ENCODE peak calls at places on chromosome 4, in nine cellular contexts. G is NB4, P is mesothelial cell of epicardium, L is cardiac fibroblast, T is fibroblast of lung, V is progenitor cell of endocrine pancreas, K is C1 segment of cervical spinal cord, E is HEK293T, S is astrocyte of the spinal cord. X is an unnamed sample.

GRCh38 chr4:14178421-14178820 is 550.9 kb upstream of the BOD1L1 start:
- DNase-seq in G (no peak), P (no peak), L (peak), T (peak), V (no peak), K (no peak), E (no peak), S (peak), X (no peak)

GRCh38 chr4:173529505-173530325 is at the start of gene HAND2:
- DNase-seq in G (no peak), P (peak), L (peak), T (peak), V (no peak), K (no peak), E (peak), S (no peak), X (peak)

GRCh38 chr4:76956961-76957738 is 7.6 kb downstream of the SEPTIN11 start:
- DNase-seq in G (no peak), P (no peak), L (no peak), T (no peak), V (no peak), K (no peak), E (no peak), S (no peak), X (no peak)

GRCh38 chr4:140012688-140013087 is 141.3 kb downstream of the MAML3 start:
- DNase-seq in G (peak), P (no peak), L (peak), T (peak), V (no peak), K (peak), E (peak), S (peak), X (peak)

GRCh38 chr4:127505203-127505602 is 127.6 kb upstream of the INTU start:
- DNase-seq in G (no peak), P (peak), L (peak), T (peak), V (no peak), K (no peak), E (no peak), S (peak), X (peak)

GRCh38 chr4:88291003-88291402 is 6.6 kb upstream of the PPM1K start:
- DNase-seq in G (no peak), P (no peak), L (peak), T (peak), V (no peak), K (no peak), E (peak), S (peak), X (no peak)

GRCh38 chr4:155667538-155668511 is 1.2 kb downstream of the GUCY1A1 start:
- DNase-seq in G (no peak), P (peak), L (peak), T (peak), V (peak), K (peak), E (peak), S (peak), X (peak)

GRCh38 chr4:159352609-159353008 is 249.7 kb downstream of the RAPGEF2 start:
- DNase-seq in G (no peak), P (no peak), L (no peak), T (no peak), V (no peak), K (no peak), E (no peak), S (no peak), X (no peak)

GRCh38 chr4:87574996-87575395 is 33.3 kb upstream of the DSPP start:
- DNase-seq in G (no peak), P (no peak), L (peak), T (no peak), V (no peak), K (no peak), E (no peak), S (no peak), X (no peak)

GRCh38 chr4:7402526-7402925 is 32.2 kb downstream of the PSAPL1 start:
- DNase-seq in G (no peak), P (no peak), L (no peak), T (peak), V (no peak), K (no peak), E (no peak), S (no peak), X (no peak)

GRCh38 chr4:169174247-169174646 is 96.5 kb downstream of the SH3RF1 start:
- DNase-seq in G (no peak), P (no peak), L (no peak), T (no peak), V (no peak), K (no peak), E (no peak), S (no peak), X (no peak)

GRCh38 chr4:90074322-90074886 is 52.8 kb upstream of the CCSER1 start:
- DNase-seq in G (no peak), P (no peak), L (no peak), T (no peak), V (no peak), K (no peak), E (no peak), S (no peak), X (no peak)

GRCh38 chr4:138158746-138159297 is 83.3 kb downstream of the SLC7A11 start:
- DNase-seq in G (no peak), P (no peak), L (peak), T (peak), V (no peak), K (no peak), E (no peak), S (peak), X (no peak)

GRCh38 chr4:154416183-154416543 is 75.4 kb downstream of the DCHS2 start:
- DNase-seq in G (no peak), P (no peak), L (peak), T (peak), V (no peak), K (no peak), E (peak), S (no peak), X (peak)

GRCh38 chr4:128862608-128863313 is 53.3 kb downstream of the JADE1 start:
- DNase-seq in G (no peak), P (no peak), L (no peak), T (no peak), V (no peak), K (no peak), E (no peak), S (no peak), X (no peak)

GRCh38 chr4:54657194-54657555 is 582 bp upstream of the KIT start:
- DNase-seq in G (no peak), P (no peak), L (no peak), T (no peak), V (peak), K (no peak), E (no peak), S (no peak), X (peak)

GRCh38 chr4:7103599-7104365 is 35.9 kb upstream of the GRPEL1 start:
- DNase-seq in G (no peak), P (no peak), L (no peak), T (no peak), V (no peak), K (no peak), E (no peak), S (no peak), X (no peak)

GRCh38 chr4:48779095-48779997 is 733 bp downstream of the FRYL start:
- DNase-seq in G (peak), P (peak), L (peak), T (peak), V (peak), K (peak), E (peak), S (peak), X (peak)

GRCh38 chr4:39124885-39125599 is 57.3 kb upstream of the WDR19 start:
- DNase-seq in G (no peak), P (no peak), L (no peak), T (no peak), V (no peak), K (no peak), E (no peak), S (no peak), X (no peak)